ENCODE peak calls at places on chromosomes 12 and 14, in nine cellular contexts. T is GM12865, Q is HFFc6, I is AG10803, K is B cell, D is AG04450, R is CD14-positive monocyte, O is neural progenitor cell, L is neural crest cell. Z is an unnamed sample.

GRCh38 chr14:96776791-96777190 is 20.4 kb upstream of the VRK1 start:
- DNase-seq in O (no peak), Q (no peak), D (no peak), R (no peak), I (no peak), T (no peak), L (no peak), K (no peak), Z (no peak)

GRCh38 chr12:75337905-75338304 is 3.4 kb downstream of the GLIPR1L1 start:
- DNase-seq in K (no peak), R (no peak), T (no peak), I (no peak), D (no peak), O (no peak), L (no peak), Q (no peak), Z (no peak)

GRCh38 chr12:97148941-97149559 is 242.0 kb downstream of the NEDD1 start:
- DNase-seq in K (peak; percentile 50), Q (peak; percentile 10), I (peak; percentile 3), L (peak; percentile 70), R (no peak), D (no peak), T (peak; percentile 76), O (peak; percentile 86), Z (peak; percentile 44)

GRCh38 chr12:113149361-113150150 is at the start of gene CFAP73:
- DNase-seq in O (peak; percentile 96), Q (peak; percentile 88), T (no peak), D (peak; percentile 52), R (no peak), L (peak; percentile 70), I (peak; percentile 84), K (peak; percentile 14), Z (peak; percentile 64)

GRCh38 chr12:30926243-30927209 is at the start of gene TSPAN11:
- DNase-seq in R (no peak), I (peak; percentile 28), O (peak; percentile 97), Q (no peak), T (peak; percentile 50), D (no peak), L (peak; percentile 59), K (no peak), Z (peak; percentile 71)

GRCh38 chr14:96341323-96341722 is 21.8 kb downstream of the ATG2B start:
- DNase-seq in L (no peak), O (no peak), I (no peak), D (no peak), Q (no peak), T (no peak), K (no peak), R (no peak), Z (no peak)

GRCh38 chr14:35254736-35255135 is 37.4 kb upstream of the PSMA6 start:
- DNase-seq in K (no peak), O (no peak), T (peak; percentile 62), Q (no peak), R (no peak), L (no peak), I (no peak), D (no peak), Z (no peak)

GRCh38 chr14:24935796-24936195 is 114.2 kb downstream of the STXBP6 start:
- DNase-seq in D (no peak), O (no peak), L (no peak), Q (no peak), K (no peak), T (no peak), I (peak; percentile 38), R (no peak), Z (no peak)

GRCh38 chr14:64444984-64445845 is 20.1 kb upstream of the AKAP5 start:
- DNase-seq in O (no peak), I (peak; percentile 67), L (no peak), K (peak; percentile 70), T (peak; percentile 92), R (no peak), D (peak; percentile 42), Q (no peak), Z (no peak)

GRCh38 chr14:23481362-23481970 is 12.0 kb downstream of the NGDN start:
- DNase-seq in T (no peak), L (peak; percentile 22), D (no peak), R (no peak), Q (peak; percentile 6), I (no peak), K (no peak), O (peak; percentile 82), Z (no peak)

GRCh38 chr12:12901158-12901791 is 9.9 kb downstream of the GPRC5A start:
- DNase-seq in K (no peak), L (no peak), Q (peak; percentile 94), T (no peak), O (peak; percentile 24), R (no peak), D (no peak), I (peak; percentile 91), Z (no peak)

GRCh38 chr12:116427200-116427932 is 131.8 kb upstream of the MAP1LC3B2 start:
- DNase-seq in D (no peak), K (no peak), T (no peak), R (no peak), I (peak; percentile 35), O (peak; percentile 65), Q (peak; percentile 55), L (no peak), Z (no peak)

GRCh38 chr12:27219693-27220056 is 24.4 kb upstream of the STK38L start:
- DNase-seq in L (no peak), T (no peak), K (no peak), R (no peak), Q (no peak), O (no peak), D (no peak), I (no peak), Z (no peak)

GRCh38 chr12:108260969-108261368 is 78.1 kb downstream of the CMKLR1 start:
- DNase-seq in L (no peak), R (no peak), T (no peak), K (no peak), I (no peak), O (no peak), D (no peak), Q (no peak), Z (no peak)

GRCh38 chr14:51219473-51220448 is 20.3 kb upstream of the TMX1 start:
- DNase-seq in T (peak; percentile 50), R (no peak), D (no peak), I (peak; percentile 52), L (no peak), K (no peak), O (peak; percentile 50), Q (no peak), Z (no peak)

GRCh38 chr14:33280646-33281045 is 342.0 kb downstream of the NPAS3 start:
- DNase-seq in D (no peak), L (no peak), I (peak; percentile 20), T (no peak), R (no peak), O (no peak), Q (no peak), K (no peak), Z (no peak)

GRCh38 chr12:127162902-127163301 is 1104.1 kb upstream of the TMEM132C start:
- DNase-seq in T (peak; percentile 75), O (no peak), R (no peak), K (no peak), Q (peak; percentile 66), I (peak; percentile 74), D (no peak), L (no peak), Z (no peak)

GRCh38 chr12:20985399-20985798 is 145.6 kb upstream of the SLCO1B1 start:
- DNase-seq in D (no peak), R (no peak), Q (no peak), L (no peak), O (no peak), I (no peak), K (no peak), T (peak; percentile 22), Z (no peak)

GRCh38 chr12:9940370-9940769 is 8.2 kb upstream of the CLEC2A start:
- DNase-seq in R (no peak), T (peak; percentile 44), Q (peak; percentile 16), L (no peak), D (no peak), K (no peak), I (no peak), O (peak; percentile 14), Z (no peak)

GRCh38 chr14:22147716-22148115 is 441.3 kb downstream of the DAD1 start:
- DNase-seq in K (no peak), R (no peak), O (no peak), Q (no peak), D (no peak), T (no peak), L (no peak), I (no peak), Z (no peak)
- TF ChIP-seq CTCF in K (no peak), R (no peak), O (no peak), Q (no peak), D (no peak), T (no peak), L (no peak), I (no peak), Z (no peak)

GRCh38 chr12:55063291-55063690 is 43.5 kb downstream of the NEUROD4 start:
- DNase-seq in R (no peak), D (no peak), K (no peak), I (no peak), L (no peak), Q (no peak), O (peak; percentile 68), T (no peak), Z (no peak)

GRCh38 chr12:55060970-55061543 is 41.3 kb downstream of the NEUROD4 start:
- DNase-seq in O (no peak), K (no peak), Q (no peak), R (no peak), L (no peak), T (no peak), I (no peak), D (no peak), Z (no peak)

GRCh38 chr12:55058776-55059175 is 39.0 kb downstream of the NEUROD4 start:
- DNase-seq in L (no peak), T (no peak), O (no peak), Q (no peak), K (no peak), D (no peak), R (no peak), I (no peak), Z (no peak)

GRCh38 chr12:55058082-55058481 is 38.3 kb downstream of the NEUROD4 start:
- DNase-seq in K (no peak), D (no peak), L (no peak), T (no peak), R (no peak), I (no peak), O (no peak), Q (no peak), Z (no peak)

GRCh38 chr12:55060470-55060869 is 40.7 kb downstream of the NEUROD4 start:
- DNase-seq in K (no peak), T (peak; percentile 82), I (no peak), O (no peak), Q (no peak), L (no peak), D (no peak), R (no peak), Z (no peak)
- TF ChIP-seq CTCF in K (no peak), T (no peak), I (no peak), O (no peak), Q (no peak), L (no peak), D (no peak), R (no peak), Z (no peak)

GRCh38 chr14:79543966-79544365 is 667.3 kb downstream of the DIO2 start:
- DNase-seq in L (no peak), O (peak; percentile 68), T (peak; percentile 31), K (no peak), R (no peak), I (no peak), Q (peak; percentile 18), D (no peak), Z (no peak)
- TF ChIP-seq CTCF in L (peak; percentile 71), O (peak; percentile 83), T (peak; percentile 31), K (no peak), R (no peak), I (peak; percentile 12), Q (peak; percentile 78), D (peak; percentile 53), Z (peak; percentile 70)

GRCh38 chr14:81535399-81536124 is 1.9 kb upstream of the SEL1L start:
- DNase-seq in I (no peak), O (no peak), D (no peak), Q (no peak), K (peak; percentile 29), R (no peak), L (no peak), T (peak; percentile 43), Z (no peak)
- TF ChIP-seq CTCF in I (no peak), O (no peak), D (no peak), Q (no peak), K (no peak), R (no peak), L (no peak), T (no peak), Z (no peak)

Z was measured in progenitor cell of endocrine pancreas.